ENCODE peak calls at places on chromosomes 6 and 20, in four cellular contexts. T is K562, B is GM12878, S is HCT116. I is an unnamed sample.

GRCh38 chr20:58829531-58829941 is 21.2 kb downstream of the GNAS-AS1 start:
- DNase-seq in T (no peak), B (no peak), S (no peak), I (no peak)

GRCh38 chr6:43092635-43093034 is 16.5 kb downstream of the PTK7 start:
- DNase-seq in T (no peak), B (no peak), S (no peak), I (no peak)

GRCh38 chr6:1390071-1390804 is 862 bp downstream of the FOXF2 start:
- DNase-seq in T (no peak), B (no peak), S (no peak), I (no peak)

GRCh38 chr6:28771401-28772267 is 152.2 kb downstream of the TRIM27 start:
- DNase-seq in T (peak; percentile 91), B (no peak), S (no peak), I (no peak)

GRCh38 chr6:139623382-139623781 is 248.9 kb upstream of the CITED2 start:
- DNase-seq in T (no peak), B (no peak), S (no peak), I (no peak)

GRCh38 chr6:124967444-124967843 is 5.2 kb downstream of the RNF217 start:
- DNase-seq in T (peak; percentile 21), B (no peak), S (no peak), I (no peak)

GRCh38 chr6:95687839-95688238 is 110.5 kb downstream of the MANEA start:
- DNase-seq in T (no peak), B (no peak), S (no peak), I (no peak)

GRCh38 chr6:160810238-160810637 is 108.2 kb downstream of the PLG start:
- DNase-seq in T (no peak), B (no peak), S (no peak), I (no peak)

GRCh38 chr20:50837532-50838321 is 42.9 kb downstream of the BCAS4 start:
- DNase-seq in T (peak; percentile 78), B (no peak), S (no peak), I (no peak)

GRCh38 chr6:40973304-40973703 is 65.7 kb downstream of the UNC5CL start:
- DNase-seq in T (no peak), B (no peak), S (no peak), I (no peak)

GRCh38 chr20:22686097-22686496 is 101.7 kb upstream of the FOXA2 start:
- DNase-seq in T (peak; percentile 44), B (no peak), S (peak; percentile 46), I (peak; percentile 33)

GRCh38 chr6:36526066-36526465 is 21.2 kb downstream of the STK38 start:
- DNase-seq in T (no peak), B (no peak), S (no peak), I (no peak)

GRCh38 chr6:36524871-36525270 is 22.4 kb downstream of the STK38 start:
- DNase-seq in T (no peak), B (no peak), S (no peak), I (no peak)

GRCh38 chr6:36525346-36525745 is 21.9 kb downstream of the STK38 start:
- DNase-seq in T (no peak), B (no peak), S (no peak), I (no peak)

GRCh38 chr6:36523451-36523850 is 23.8 kb downstream of the STK38 start:
- DNase-seq in T (no peak), B (no peak), S (no peak), I (no peak)

DNA sequence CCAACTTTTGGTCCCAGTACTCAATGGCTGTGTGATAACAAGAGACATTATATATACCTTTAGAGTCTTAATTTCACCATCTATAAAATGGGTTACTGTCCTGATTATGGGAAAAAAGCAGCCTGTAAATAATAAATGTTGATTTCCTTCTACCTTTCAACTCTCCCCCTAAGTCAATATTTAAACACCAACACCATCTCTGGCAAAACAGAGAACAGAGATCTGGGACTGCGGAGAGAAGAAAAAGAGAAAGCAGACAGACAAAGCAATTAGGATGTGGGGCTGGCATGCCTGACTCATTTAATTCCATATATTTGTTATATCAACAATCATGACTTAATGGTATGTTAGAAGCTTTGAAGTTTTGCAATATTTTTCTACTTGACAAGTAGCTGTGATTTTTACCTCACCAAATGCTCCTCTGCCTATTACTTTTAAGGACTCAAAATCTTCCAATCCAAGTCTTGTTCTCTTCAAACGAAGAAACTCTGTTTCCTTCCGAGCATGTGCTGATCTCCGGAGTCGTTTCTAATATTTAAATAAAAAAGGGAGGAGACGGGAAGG is 23.3 kb downstream of the STK38 start:
- DNase-seq in T (no peak), B (no peak), S (no peak), I (no peak)
- TF ChIP-seq EGR1 in T (no peak), B (no peak), S (no peak), I (no peak)

GRCh38 chr20:45305262-45305661 is 1.4 kb upstream of the RBPJL start:
- DNase-seq in T (no peak), B (no peak), S (no peak), I (no peak)

GRCh38 chr20:45306431-45306982 is at the start of gene RBPJL:
- DNase-seq in T (peak; percentile 61), B (no peak), S (no peak), I (peak; percentile 91)

GRCh38 chr20:45309075-45309474 is 976 bp upstream of the MATN4 start:
- DNase-seq in T (no peak), B (no peak), S (no peak), I (no peak)

GRCh38 chr20:45307076-45307645 is 521 bp downstream of the RBPJL start:
- DNase-seq in T (no peak), B (no peak), S (no peak), I (no peak)

GRCh38 chr20:45308078-45308778 is at the start of gene MATN4:
- DNase-seq in T (no peak), B (no peak), S (no peak), I (peak; percentile 80)
- TF ChIP-seq CTCF in T (no peak), B (no peak), S (no peak), I (peak; percentile 65)

GRCh38 chr6:100468966-100469859 is 4.5 kb upstream of the SIM1 start:
- DNase-seq in T (no peak), B (no peak), S (no peak), I (peak; percentile 64)

GRCh38 chr6:100475554-100476325 is 11.0 kb upstream of the SIM1 start:
- DNase-seq in T (no peak), B (peak; percentile 47), S (no peak), I (no peak)

GRCh38 chr6:100470721-100471120 is 6.0 kb upstream of the SIM1 start:
- DNase-seq in T (no peak), B (no peak), S (no peak), I (no peak)

GRCh38 chr6:100473182-100473581 is 8.5 kb upstream of the SIM1 start:
- DNase-seq in T (no peak), B (no peak), S (no peak), I (no peak)

GRCh38 chr6:100472674-100473073 is 8.0 kb upstream of the SIM1 start:
- DNase-seq in T (no peak), B (peak; percentile 42), S (no peak), I (no peak)
- TF ChIP-seq EGR1 in T (no peak), B (no peak), S (no peak), I (no peak)

GRCh38 chr6:166589334-166589731 is 2.9 kb upstream of the RAMACL start:
- DNase-seq in T (no peak), B (peak; percentile 42), S (no peak), I (no peak)
- TF ChIP-seq CTCF in T (no peak), B (no peak), S (no peak), I (no peak)

GRCh38 chr6:149904661-149905370 is 6.9 kb upstream of the RAET1E start:
- DNase-seq in T (no peak), B (no peak), S (no peak), I (no peak)

GRCh38 chr6:149905911-149906371 is 8.0 kb upstream of the RAET1E start:
- DNase-seq in T (no peak), B (no peak), S (no peak), I (no peak)

GRCh38 chr6:149905371-149905910 is 7.5 kb upstream of the RAET1E start:
- DNase-seq in T (no peak), B (no peak), S (no peak), I (no peak)

GRCh38 chr6:149906405-149906804 is 8.5 kb upstream of the RAET1E start:
- DNase-seq in T (no peak), B (no peak), S (no peak), I (no peak)

DNA sequence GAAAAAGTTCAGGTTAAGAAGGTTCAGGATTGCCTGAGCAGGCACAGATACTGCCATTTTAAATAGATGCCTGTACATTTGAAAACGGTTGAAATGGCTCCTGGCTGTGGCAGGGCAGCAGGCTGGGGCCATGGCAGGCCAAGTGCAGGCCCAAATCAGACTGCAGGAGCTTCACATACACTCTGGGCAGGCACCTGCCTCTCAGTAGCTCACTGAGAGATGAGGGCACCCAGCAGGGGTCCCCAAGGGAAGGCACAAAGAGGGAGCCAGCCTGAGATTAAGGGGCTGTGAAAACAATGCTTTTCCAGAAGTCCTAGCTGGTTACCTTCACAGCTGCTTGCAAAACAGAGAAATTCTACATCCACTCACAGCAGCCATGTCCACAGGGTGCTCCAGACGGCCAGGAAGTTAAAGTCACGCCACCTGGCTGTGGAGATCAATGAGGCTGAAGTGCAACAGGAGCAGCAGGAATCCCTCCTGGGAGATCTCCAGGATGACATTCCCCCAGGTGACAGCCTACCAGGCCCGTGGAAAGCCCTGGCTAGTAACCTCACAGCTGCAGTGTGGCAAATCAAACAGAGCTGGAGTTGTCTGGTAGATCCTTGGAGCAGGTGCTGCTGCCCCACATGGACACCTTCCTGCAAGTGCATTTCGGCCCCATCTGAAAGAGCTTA is 6.2 kb upstream of the RAET1E start:
- DNase-seq in T (no peak), B (no peak), S (no peak), I (no peak)
- TF ChIP-seq EGR1 in T (no peak), B (no peak), S (no peak), I (no peak)

DNA sequence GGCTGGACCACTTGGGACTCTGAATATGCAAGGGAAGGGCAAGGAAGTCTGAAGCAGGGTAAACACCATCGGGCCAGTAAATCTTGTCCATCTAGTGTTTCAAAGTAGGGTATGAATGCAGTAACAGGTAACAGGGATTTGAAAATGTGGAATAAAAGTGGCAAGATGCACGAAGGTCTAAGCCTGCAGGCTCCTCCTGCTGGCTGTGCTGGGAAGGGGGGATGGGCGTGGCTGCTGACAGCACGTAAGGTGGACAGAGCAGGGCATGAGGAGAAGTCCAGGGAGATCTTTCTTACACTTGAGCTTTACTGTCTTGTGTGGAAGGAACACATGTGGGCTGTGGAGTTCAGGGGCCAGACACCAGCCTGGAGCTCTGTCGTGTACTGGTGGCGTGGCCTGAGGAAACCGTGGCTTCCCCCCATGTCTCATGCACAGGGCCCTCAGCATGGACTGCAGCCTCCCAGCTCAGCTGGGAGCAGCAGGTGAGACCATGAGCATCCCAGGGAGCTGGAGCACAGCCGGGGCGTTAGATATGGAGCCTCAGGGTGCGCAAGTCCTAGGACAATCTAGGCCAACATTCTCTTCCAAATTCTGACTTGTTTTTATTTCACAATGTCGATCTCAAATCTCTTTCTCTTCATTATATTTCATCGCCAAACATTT is 84.5 kb downstream of the SLC22A23 start:
- DNase-seq in T (peak; percentile 74), B (no peak), S (no peak), I (no peak)
- TF ChIP-seq CTCF in T (peak; percentile 79), B (no peak), S (peak; percentile 46), I (peak; percentile 60)